ENCODE peak calls at places on chromosomes 3 and 15, in five cellular contexts. T is colonic mucosa, H is fibroblast of the aortic adventitia, K is heart right ventricle, A is cardiac muscle cell. E is an unnamed sample.

GRCh38 chr3:72533584-72534473 is 314.4 kb downstream of the SHQ1 start:
- DNase-seq in T (no peak), H (no peak), K (no peak), A (no peak), E (no peak)

GRCh38 chr15:49235446-49236207 is 65.6 kb downstream of the GALK2 start:
- DNase-seq in T (peak), H (peak), K (no peak), A (peak), E (peak)

GRCh38 chr3:65334045-65334665 is 646.4 kb upstream of the ADAMTS9 start:
- DNase-seq in T (no peak), H (no peak), K (no peak), A (peak), E (no peak)

GRCh38 chr3:134374791-134375541 is 719 bp upstream of the AMOTL2 start:
- DNase-seq in T (peak), H (no peak), K (peak), A (no peak), E (no peak)

GRCh38 chr3:15063656-15064286 is 1.3 kb downstream of the MRPS25 start:
- DNase-seq in T (peak), H (no peak), K (no peak), A (no peak), E (no peak)

GRCh38 chr3:56467801-56468183 is 475 bp downstream of the ERC2 start:
- DNase-seq in T (no peak), H (no peak), K (no peak), A (no peak), E (no peak)

GRCh38 chr3:34016925-34017592 is 218.6 kb downstream of the PDCD6IP start:
- DNase-seq in T (no peak), H (no peak), K (no peak), A (no peak), E (no peak)

GRCh38 chr15:44535509-44536297 is 1.2 kb upstream of the EIF3J start:
- DNase-seq in T (peak), H (no peak), K (no peak), A (no peak), E (peak)

GRCh38 chr3:30135190-30135589 is 471.2 kb upstream of the TGFBR2 start:
- DNase-seq in T (no peak), H (no peak), K (peak), A (peak), E (no peak)

GRCh38 chr3:16127257-16127656 is 47.2 kb upstream of the GALNT15 start:
- DNase-seq in T (no peak), H (no peak), K (no peak), A (no peak), E (no peak)

GRCh38 chr3:73547427-73548036 is 77.2 kb downstream of the PDZRN3 start:
- DNase-seq in T (peak), H (peak), K (no peak), A (peak), E (no peak)

GRCh38 chr3:106609666-106610301 is 741.0 kb upstream of the CBLB start:
- DNase-seq in T (peak), H (peak), K (no peak), A (peak), E (peak)

GRCh38 chr3:57164606-57165573 is at the start of gene IL17RD:
- DNase-seq in T (peak), H (peak), K (peak), A (peak), E (peak)

GRCh38 chr15:97728791-97729190 is 231.7 kb upstream of the ARRDC4 start:
- DNase-seq in T (no peak), H (no peak), K (peak), A (no peak), E (no peak)

GRCh38 chr3:193906849-193907410 is 229.0 kb upstream of the HES1 start:
- DNase-seq in T (no peak), H (no peak), K (no peak), A (no peak), E (no peak)

GRCh38 chr15:64634020-64634419 is 141.4 kb downstream of the RBPMS2 start:
- DNase-seq in T (no peak), H (no peak), K (no peak), A (peak), E (peak)

GRCh38 chr15:78266229-78266628 is 1.9 kb downstream of the DNAJA4 start:
- DNase-seq in T (no peak), H (no peak), K (no peak), A (no peak), E (no peak)

GRCh38 chr15:27353837-27354236 is 382.9 kb downstream of the GABRG3 start:
- DNase-seq in T (no peak), H (no peak), K (no peak), A (no peak), E (no peak)

GRCh38 chr3:60434323-60434722 is 816.9 kb downstream of the FHIT start:
- DNase-seq in T (no peak), H (no peak), K (no peak), A (no peak), E (no peak)

GRCh38 chr3:44833394-44833793 is 28.3 kb upstream of the TMEM42 start:
- DNase-seq in T (no peak), H (no peak), K (no peak), A (no peak), E (no peak)

GRCh38 chr15:32659340-32659831 is 17.9 kb downstream of the SCG5 start:
- DNase-seq in T (no peak), H (peak), K (no peak), A (no peak), E (no peak)

GRCh38 chr15:38609097-38609738 is 44.6 kb upstream of the RASGRP1 start:
- DNase-seq in T (no peak), H (no peak), K (no peak), A (no peak), E (no peak)

GRCh38 chr3:189109145-189109544 is 62.6 kb upstream of the TPRG1 start:
- DNase-seq in T (no peak), H (no peak), K (no peak), A (no peak), E (no peak)

GRCh38 chr3:89697321-89697916 is 590.0 kb downstream of the EPHA3 start:
- DNase-seq in T (peak), H (no peak), K (no peak), A (no peak), E (no peak)

GRCh38 chr15:35281515-35281914 is 196.4 kb upstream of the NANOGP8 start:
- DNase-seq in T (no peak), H (peak), K (no peak), A (no peak), E (no peak)

GRCh38 chr3:173732237-173732636 is 334.7 kb downstream of the NLGN1 start:
- DNase-seq in T (no peak), H (no peak), K (no peak), A (no peak), E (no peak)

GRCh38 chr15:98754283-98755022 is 106.1 kb downstream of the IGF1R start:
- DNase-seq in T (no peak), H (peak), K (no peak), A (peak), E (no peak)

GRCh38 chr3:50516048-50516871 is 12.8 kb upstream of the CACNA2D2 start:
- DNase-seq in T (peak), H (no peak), K (peak), A (peak), E (no peak)

GRCh38 chr15:60152386-60152785 is 148.3 kb downstream of the FOXB1 start:
- DNase-seq in T (no peak), H (no peak), K (no peak), A (no peak), E (no peak)

GRCh38 chr3:40847571-40847992 is 322.8 kb downstream of the ZNF621 start:
- DNase-seq in T (no peak), H (peak), K (no peak), A (peak), E (no peak)

GRCh38 chr3:197293605-197294237 is 4.7 kb downstream of the DLG1 start:
- DNase-seq in T (no peak), H (no peak), K (no peak), A (peak), E (no peak)

GRCh38 chr3:81485444-81485865 is 276.0 kb downstream of the GBE1 start:
- DNase-seq in T (peak), H (peak), K (no peak), A (peak), E (peak)
- H3K4me3 ChIP-seq in T (no peak), H (peak), K (no peak), A (no peak), E (no peak)

DNA sequence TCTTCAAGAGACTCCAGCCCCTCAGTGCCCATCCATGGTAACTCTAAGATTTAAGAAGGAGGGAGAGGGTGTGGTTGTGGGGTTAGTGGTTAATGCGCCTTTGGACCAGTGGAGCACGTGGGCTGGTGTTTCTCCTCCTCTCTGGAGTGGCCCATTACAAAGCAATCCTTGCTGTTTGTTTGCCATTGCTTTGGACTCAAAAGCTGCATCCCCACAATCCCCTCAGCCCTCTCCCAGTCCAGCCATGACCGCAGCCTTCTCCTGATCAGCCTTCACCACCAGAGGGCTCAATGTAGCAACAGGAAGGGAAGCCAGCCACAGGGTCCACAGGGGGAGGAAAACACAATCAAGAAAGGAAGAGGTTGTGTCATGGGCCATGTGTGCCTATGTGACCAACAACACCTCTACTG is 38.4 kb upstream of the FAM174B start:
- DNase-seq in T (no peak), H (no peak), K (no peak), A (peak), E (no peak)
- TF ChIP-seq CTCF in T (no peak), H (peak), K (peak), A (peak), E (peak)

GRCh38 chr15:95284933-95285401 is 1045.5 kb upstream of the NR2F2 start:
- DNase-seq in T (no peak), H (peak), K (no peak), A (peak), E (peak)

GRCh38 chr15:95286316-95286880 is 1044.1 kb upstream of the NR2F2 start:
- DNase-seq in T (no peak), H (no peak), K (no peak), A (no peak), E (no peak)

GRCh38 chr15:95281470-95281869 is 1049.0 kb upstream of the NR2F2 start:
- DNase-seq in T (no peak), H (peak), K (no peak), A (no peak), E (no peak)

GRCh38 chr15:95286911-95287769 is 1043.4 kb upstream of the NR2F2 start:
- DNase-seq in T (no peak), H (no peak), K (no peak), A (no peak), E (no peak)

DNA sequence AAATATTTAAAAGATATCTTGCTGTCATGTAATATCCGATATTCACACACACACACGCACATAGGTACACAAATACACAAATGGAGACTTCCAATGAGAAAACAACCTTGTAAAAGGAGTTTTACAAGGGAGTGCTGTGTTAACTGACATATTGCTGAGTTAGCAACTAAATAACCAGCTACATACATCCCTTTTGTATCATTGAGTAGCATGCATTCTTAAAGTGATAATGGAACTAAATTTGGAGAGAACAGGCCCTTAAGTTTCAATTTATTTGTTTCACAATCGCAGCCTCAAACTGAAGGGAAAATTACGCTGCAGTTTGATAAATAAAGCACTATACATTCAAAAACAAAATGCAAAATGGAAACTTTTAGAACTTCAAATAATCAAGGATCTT is 1046.0 kb upstream of the NR2F2 start:
- DNase-seq in T (no peak), H (no peak), K (no peak), A (no peak), E (no peak)
- H3K4me3 ChIP-seq in T (no peak), H (no peak), K (no peak), A (no peak), E (no peak)

GRCh38 chr15:94467034-94467433 is 235.7 kb downstream of the MCTP2 start:
- DNase-seq in T (no peak), H (no peak), K (no peak), A (no peak), E (no peak)
- TF ChIP-seq CTCF in T (no peak), H (no peak), K (no peak), A (no peak), E (no peak)

GRCh38 chr15:36877796-36878744 is 222.3 kb downstream of the MEIS2 start:
- DNase-seq in T (no peak), H (no peak), K (peak), A (no peak), E (peak)
- H3K4me3 ChIP-seq in T (no peak), H (no peak), K (peak), A (peak), E (no peak)

GRCh38 chr3:169348276-169348675 is 315.2 kb downstream of the MECOM start:
- DNase-seq in T (no peak), H (no peak), K (no peak), A (no peak), E (no peak)

GRCh38 chr3:169344465-169344864 is 319.0 kb downstream of the MECOM start:
- DNase-seq in T (no peak), H (peak), K (no peak), A (peak), E (no peak)

GRCh38 chr3:169342652-169343051 is 320.9 kb downstream of the MECOM start:
- DNase-seq in T (no peak), H (no peak), K (no peak), A (no peak), E (no peak)

GRCh38 chr3:169347597-169347996 is 315.9 kb downstream of the MECOM start:
- DNase-seq in T (no peak), H (no peak), K (no peak), A (no peak), E (no peak)

DNA sequence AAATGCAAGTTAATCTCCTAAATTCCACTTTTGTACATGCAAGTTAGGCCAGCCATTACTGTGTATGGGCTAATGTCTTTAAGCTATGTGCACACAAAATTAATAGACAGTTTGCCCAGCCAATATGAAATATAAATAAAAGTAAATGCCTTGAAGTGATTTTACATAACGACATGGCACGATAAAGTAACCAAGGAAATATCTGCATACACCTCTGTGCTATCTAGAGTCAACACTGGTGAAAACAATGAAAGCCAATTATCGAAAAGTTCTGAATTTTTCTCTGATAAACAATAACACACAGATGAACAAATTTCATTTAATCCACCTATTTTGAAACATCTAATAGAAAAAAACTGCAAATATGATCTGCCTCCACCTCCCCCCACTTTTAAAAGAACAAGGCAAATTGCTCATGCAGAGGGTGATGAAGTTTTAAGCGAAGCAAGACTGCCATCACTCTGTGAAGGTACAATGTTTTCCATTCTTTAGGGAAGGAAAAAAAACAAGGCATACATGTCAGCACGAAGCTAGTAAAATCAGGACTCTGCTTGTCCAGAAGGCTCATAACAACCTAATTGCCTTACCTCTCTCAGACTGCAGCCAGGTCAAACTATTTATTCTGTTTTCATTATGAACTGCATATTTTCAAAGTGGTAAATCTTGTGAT is 317.7 kb downstream of the MECOM start:
- DNase-seq in T (no peak), H (peak), K (no peak), A (peak), E (no peak)
- TF ChIP-seq CTCF in T (no peak), H (no peak), K (no peak), A (no peak), E (no peak)

GRCh38 chr3:24088782-24089181 is 143.7 kb downstream of the NR1D2 start:
- DNase-seq in T (no peak), H (peak), K (no peak), A (peak), E (no peak)

GRCh38 chr3:24087469-24087868 is 142.4 kb downstream of the NR1D2 start:
- DNase-seq in T (no peak), H (no peak), K (no peak), A (no peak), E (no peak)

GRCh38 chr3:24086597-24087369 is 141.7 kb downstream of the NR1D2 start:
- DNase-seq in T (no peak), H (peak), K (no peak), A (peak), E (no peak)
- H3K4me3 ChIP-seq in T (no peak), H (no peak), K (no peak), A (no peak), E (no peak)

DNA sequence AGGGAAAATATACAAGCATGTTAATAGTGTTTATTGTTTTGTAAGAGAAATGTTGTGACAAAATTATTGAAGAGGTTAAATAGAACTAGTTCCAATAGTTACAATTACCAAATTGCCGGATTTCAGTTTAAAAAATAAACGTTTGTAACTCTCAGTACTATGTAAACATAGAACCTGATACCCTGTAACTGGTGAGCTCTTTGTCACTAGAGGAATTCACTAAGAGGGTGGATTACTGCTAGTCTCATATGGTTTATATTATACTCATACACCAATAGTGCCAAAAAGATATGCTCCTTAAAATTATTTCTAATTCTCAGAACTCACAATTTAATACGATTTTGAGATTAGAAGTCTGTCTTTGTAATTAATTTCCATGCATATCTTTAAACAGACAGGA is 7.6 kb upstream of the GMNC start:
- DNase-seq in T (no peak), H (no peak), K (no peak), A (no peak), E (no peak)
- TF ChIP-seq CTCF in T (no peak), H (no peak), K (no peak), A (no peak), E (no peak)

DNA sequence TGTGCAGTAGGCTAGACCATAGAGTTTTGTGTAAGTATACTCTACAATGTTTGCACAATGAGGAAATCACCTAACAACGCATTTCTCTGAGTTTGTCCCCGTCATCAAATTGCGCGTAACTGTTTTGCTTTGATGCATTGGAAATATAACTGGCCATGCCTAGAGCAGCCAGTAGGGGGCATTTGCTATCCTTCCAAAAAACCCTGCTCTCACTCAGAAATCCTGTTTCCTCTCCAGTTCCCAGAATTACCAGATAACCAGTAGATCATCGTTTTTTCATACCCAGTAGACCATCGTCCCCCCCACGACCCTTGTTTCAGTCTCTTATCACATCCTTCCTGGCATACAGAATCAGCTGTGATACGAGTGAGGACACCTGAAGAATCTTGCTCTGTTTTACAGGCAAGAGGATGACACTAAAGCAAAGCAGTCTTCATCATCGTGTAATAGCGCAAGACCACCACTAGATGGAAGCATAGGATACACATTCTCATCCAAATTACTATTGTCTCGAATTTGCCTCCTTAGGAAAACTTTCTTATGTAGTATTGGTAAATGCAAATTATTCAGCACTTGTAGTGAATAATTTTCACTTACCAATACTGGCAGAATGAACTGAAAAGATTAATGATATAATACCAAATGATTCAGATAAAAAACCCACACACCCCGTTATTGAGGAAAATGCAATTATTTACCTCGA is 4.4 kb upstream of the GABRR3 start:
- DNase-seq in T (peak), H (peak), K (no peak), A (peak), E (peak)
- H3K4me3 ChIP-seq in T (no peak), H (peak), K (peak), A (peak), E (peak)

DNA sequence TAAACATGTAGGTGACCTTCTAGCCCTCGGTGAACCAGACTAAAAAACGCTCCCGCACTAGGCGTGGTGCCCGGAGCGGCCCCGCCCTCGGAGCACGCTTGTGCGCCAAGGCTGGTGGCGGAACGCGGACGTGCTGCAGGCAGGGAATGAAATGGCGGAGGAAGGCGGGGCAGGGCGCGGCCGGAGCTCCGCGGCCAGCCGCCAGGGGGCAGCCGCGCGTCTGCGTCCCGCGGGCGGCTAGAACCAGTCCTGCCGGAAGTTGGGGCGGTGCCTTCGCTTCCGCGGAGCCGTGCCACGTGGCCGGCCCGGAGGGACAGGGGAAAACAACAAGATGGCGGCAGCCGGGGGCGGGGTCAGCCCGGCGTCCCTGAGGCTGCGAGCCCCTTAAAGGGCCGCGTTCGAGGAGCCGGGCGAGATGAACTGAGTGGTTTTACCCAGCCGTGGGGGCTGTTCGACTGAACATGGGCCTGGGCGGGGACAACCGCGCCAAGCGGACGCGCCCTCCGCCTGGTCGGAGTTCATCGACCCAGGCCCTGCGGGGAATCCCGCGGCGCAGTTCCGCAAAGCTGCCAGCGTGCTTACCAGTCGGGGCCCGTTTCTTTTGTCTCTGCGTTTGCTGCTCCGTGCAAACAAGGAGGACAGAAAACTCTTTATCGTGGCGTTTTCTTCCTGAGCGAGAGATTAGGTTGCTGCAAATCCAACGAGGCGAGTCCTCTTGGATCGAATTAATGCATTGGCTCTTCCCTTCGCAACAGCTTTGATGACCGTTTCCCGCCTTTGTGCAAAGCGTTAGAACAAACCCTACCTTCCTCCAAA is 90.9 kb upstream of the CHD2 start:
- DNase-seq in T (peak), H (peak), K (peak), A (peak), E (peak)
- TF ChIP-seq CTCF in T (peak), H (peak), K (peak), A (peak), E (peak)

E was measured in GM06990.